ENCODE peak calls at places on chromosomes 11 and 22, in seven cellular contexts. H, X, P, S, Y, O and C are unnamed samples.
A peak's percentile ranks its signal among the peaks of the same experiment; 100 is the strongest.

GRCh38 chr11:17157773-17158172 is 50.0 kb downstream of the PIK3C2A start:
- DNase-seq in O (no peak), S (no peak), Y (no peak), P (no peak), H (no peak), X (no peak), C (no peak)

GRCh38 chr11:57131080-57131790 is 50.5 kb upstream of the LRRC55 start:
- DNase-seq in Y (peak; percentile 56), H (no peak), S (no peak), O (peak; percentile 57), P (no peak), X (no peak), C (peak; percentile 23)

GRCh38 chr11:8288166-8288772 is 24.6 kb upstream of the LMO1 start:
- DNase-seq in X (no peak), O (no peak), Y (no peak), P (no peak), H (no peak), S (no peak), C (no peak)

GRCh38 chr11:44578279-44578678 is 12.8 kb downstream of the CD82 start:
- DNase-seq in X (no peak), S (no peak), P (no peak), H (no peak), Y (no peak), O (no peak), C (no peak)

GRCh38 chr22:36409911-36410756 is 22.4 kb upstream of the MYH9 start:
- DNase-seq in P (peak; percentile 38), X (no peak), O (peak; percentile 98), H (peak; percentile 67), Y (no peak), S (peak; percentile 89), C (no peak)

GRCh38 chr11:46896719-46897406 is 21.5 kb downstream of the LRP4 start:
- DNase-seq in H (no peak), O (no peak), X (peak; percentile 32), Y (no peak), P (no peak), S (no peak), C (peak; percentile 65)

GRCh38 chr11:18699269-18699596 is 654 bp downstream of the TMEM86A start:
- DNase-seq in S (no peak), X (no peak), H (peak; percentile 47), O (no peak), P (no peak), Y (no peak), C (no peak)

GRCh38 chr22:42179616-42180015 is 49.0 kb upstream of the CYP2D6 start:
- DNase-seq in P (no peak), S (no peak), H (no peak), X (peak; percentile 63), O (no peak), Y (peak; percentile 90), C (peak; percentile 85)

GRCh38 chr22:39130892-39131855 is 21.3 kb downstream of the CBX7 start:
- DNase-seq in P (no peak), H (no peak), Y (peak; percentile 7), X (no peak), O (no peak), S (no peak), C (no peak)

GRCh38 chr22:49979587-49980264 is 19.2 kb downstream of the PIM3 start:
- DNase-seq in P (no peak), O (peak; percentile 70), X (no peak), H (no peak), Y (no peak), S (no peak), C (peak; percentile 45)

GRCh38 chr11:78562398-78562797 is 12.3 kb downstream of the NARS2 start:
- DNase-seq in H (no peak), X (no peak), Y (peak; percentile 50), S (no peak), P (no peak), O (no peak), C (peak; percentile 22)

GRCh38 chr11:18772211-18772610 is 19.4 kb downstream of the PTPN5 start:
- DNase-seq in P (no peak), H (no peak), X (no peak), O (no peak), Y (no peak), S (no peak), C (peak; percentile 16)

GRCh38 chr11:67055812-67056211 is 835 bp upstream of the RHOD start:
- DNase-seq in P (no peak), X (no peak), S (no peak), Y (peak; percentile 73), O (peak; percentile 37), H (no peak), C (peak; percentile 50)

GRCh38 chr22:22696104-22696503 is 51.7 kb downstream of the GGTLC2 start:
- DNase-seq in P (no peak), O (no peak), Y (no peak), H (no peak), X (no peak), S (no peak), C (no peak)

GRCh38 chr11:16605440-16605970 is 132.9 kb upstream of the C11orf58 start:
- DNase-seq in Y (peak; percentile 21), O (peak; percentile 25), P (no peak), X (no peak), S (no peak), H (peak; percentile 34), C (peak; percentile 43)

GRCh38 chr11:132056689-132057088 is 686.3 kb downstream of the NTM start:
- DNase-seq in H (no peak), P (no peak), X (peak; percentile 5), Y (peak; percentile 29), O (no peak), S (no peak), C (peak; percentile 30)

GRCh38 chr22:33652596-33652995 is 267.7 kb downstream of the LARGE1 start:
- DNase-seq in H (no peak), Y (no peak), O (no peak), P (no peak), S (no peak), X (no peak), C (no peak)

GRCh38 chr11:94708642-94709041 is 59.5 kb upstream of the AMOTL1 start:
- DNase-seq in H (no peak), X (no peak), Y (no peak), O (no peak), P (no peak), S (no peak), C (no peak)

GRCh38 chr11:73577496-73577917 is 20.4 kb downstream of the FAM168A start:
- DNase-seq in X (no peak), O (no peak), Y (peak; percentile 39), H (peak; percentile 7), S (no peak), P (no peak), C (peak; percentile 29)

GRCh38 chr22:46074771-46075551 is 75.4 kb upstream of the PPARA start:
- DNase-seq in H (no peak), Y (no peak), X (no peak), O (peak; percentile 33), P (no peak), S (no peak), C (no peak)

GRCh38 chr11:95283653-95284052 is 52.7 kb upstream of the SESN3 start:
- DNase-seq in X (no peak), H (no peak), O (no peak), P (no peak), Y (peak; percentile 10), S (no peak), C (no peak)

GRCh38 chr11:103528596-103528995 is 419.4 kb downstream of the DYNC2H1 start:
- DNase-seq in P (no peak), Y (no peak), H (no peak), O (no peak), X (no peak), S (no peak), C (no peak)

GRCh38 chr11:96334219-96334618 is 8.8 kb downstream of the MAML2 start:
- DNase-seq in O (no peak), P (no peak), Y (no peak), H (no peak), X (no peak), S (no peak), C (no peak)

GRCh38 chr11:62182147-62182869 is 7.7 kb upstream of the SCGB1D1 start:
- DNase-seq in X (no peak), P (no peak), H (no peak), S (no peak), O (no peak), Y (no peak), C (no peak)

GRCh38 chr11:40125054-40125453 is 1334.4 kb downstream of the LRRC4C start:
- DNase-seq in S (no peak), O (no peak), Y (no peak), X (no peak), H (no peak), P (no peak), C (no peak)

GRCh38 chr11:106281455-106282173 is 204.2 kb downstream of the AASDHPPT start:
- DNase-seq in P (no peak), O (no peak), Y (peak; percentile 24), X (peak; percentile 28), S (no peak), H (no peak), C (no peak)

GRCh38 chr11:27153136-27153535 is 112.5 kb downstream of the BBOX1 start:
- DNase-seq in P (no peak), H (no peak), O (no peak), X (no peak), S (no peak), Y (no peak), C (no peak)